ENCODE peak calls at places on chromosomes 16 and 17, in four cellular contexts. X is WTC11, B is K562, G is HepG2. J is an unnamed sample.

GRCh38 chr17:67017895-67018294 is 26.5 kb upstream of the CACNG1 start:
- DNase-seq in X (no peak), B (no peak), G (no peak), J (no peak)

GRCh38 chr16:49580751-49581303 is 207.2 kb downstream of the C16orf78 start:
- DNase-seq in B (no peak), X (no peak), G (no peak), J (no peak)

GRCh38 chr17:75468779-75469373 is 12.4 kb downstream of the TMEM94 start:
- DNase-seq in X (no peak), G (no peak), B (no peak), J (no peak)

GRCh38 chr17:57968456-57968855 is 13.2 kb upstream of the CUEDC1 start:
- DNase-seq in G (no peak), X (no peak), B (no peak), J (no peak)

GRCh38 chr17:6555331-6556120 is 829 bp downstream of the PITPNM3 start:
- DNase-seq in X (peak), B (no peak), G (no peak), J (no peak)

GRCh38 chr17:40111221-40112128 is 10.3 kb upstream of the MSL1 start:
- DNase-seq in X (peak), B (peak), G (peak), J (no peak)

GRCh38 chr16:58582133-58582532 is 47.5 kb downstream of the CNOT1 start:
- DNase-seq in X (no peak), B (no peak), G (no peak), J (no peak)

GRCh38 chr16:71320021-71320420 is 30.8 kb upstream of the CMTR2 start:
- DNase-seq in X (no peak), G (no peak), B (no peak), J (no peak)

GRCh38 chr16:19804538-19805323 is 79.9 kb downstream of the GPRC5B start:
- DNase-seq in B (no peak), G (no peak), X (peak), J (no peak)

GRCh38 chr17:31825961-31826691 is 32.9 kb downstream of the COPRS start:
- DNase-seq in G (no peak), B (no peak), X (no peak), J (no peak)

GRCh38 chr17:72943826-72944689 is 148.4 kb downstream of the SLC39A11 start:
- DNase-seq in B (no peak), G (no peak), X (no peak), J (no peak)

GRCh38 chr16:76583466-76583865 is 306.3 kb downstream of the CNTNAP4 start:
- DNase-seq in G (no peak), B (no peak), X (no peak), J (no peak)

GRCh38 chr16:72769876-72770275 is 278.1 kb downstream of the ZFHX3 start:
- DNase-seq in B (no peak), X (no peak), G (no peak), J (no peak)

GRCh38 chr16:77207029-77207428 is 7.8 kb downstream of the SYCE1L start:
- DNase-seq in B (no peak), X (no peak), G (no peak), J (no peak)

GRCh38 chr17:78717431-78717980 is 64.6 kb downstream of the CYTH1 start:
- DNase-seq in B (no peak), X (no peak), G (peak), J (no peak)

GRCh38 chr17:75105269-75106080 is 4.3 kb upstream of the ARMC7 start:
- DNase-seq in B (peak), X (peak), G (peak), J (no peak)

GRCh38 chr17:333626-334396 is 18.8 kb downstream of the RPH3AL start:
- DNase-seq in X (peak), G (no peak), B (peak), J (no peak)

GRCh38 chr17:59899099-59899498 is 6.2 kb downstream of the RPS6KB1 start:
- DNase-seq in X (no peak), G (no peak), B (peak), J (no peak)

GRCh38 chr17:45346255-45347015 is 29.6 kb upstream of the MAP3K14 start:
- DNase-seq in B (no peak), X (no peak), G (no peak), J (no peak)

GRCh38 chr17:28760987-28761562 is 17.3 kb downstream of the TRAF4 start:
- DNase-seq in B (no peak), X (peak), G (no peak), J (no peak)

GRCh38 chr17:48056879-48057278 is 8.7 kb downstream of the NFE2L1 start:
- DNase-seq in B (no peak), X (no peak), G (no peak), J (no peak)

GRCh38 chr17:1485311-1485747 is 7.2 kb downstream of the MYO1C start:
- DNase-seq in B (peak), X (peak), G (peak), J (no peak)

GRCh38 chr17:57956311-57957119 is 1.3 kb upstream of the CUEDC1 start:
- DNase-seq in B (no peak), X (no peak), G (no peak), J (peak)

GRCh38 chr17:61284174-61284573 is 115.5 kb upstream of the TBX2 start:
- DNase-seq in X (no peak), B (no peak), G (no peak), J (no peak)

GRCh38 chr17:55416000-55416399 is 5.6 kb downstream of the MMD start:
- DNase-seq in B (no peak), X (no peak), G (no peak), J (no peak)

GRCh38 chr17:31744541-31744951 is 114.5 kb downstream of the COPRS start:
- DNase-seq in B (no peak), G (no peak), X (no peak), J (no peak)

GRCh38 chr16:29978564-29979270 is 5.0 kb downstream of the TAOK2 start:
- DNase-seq in B (no peak), X (no peak), G (no peak), J (no peak)
- TF ChIP-seq ETV6 in B (no peak), X (no peak), G (no peak), J (no peak)

DNA sequence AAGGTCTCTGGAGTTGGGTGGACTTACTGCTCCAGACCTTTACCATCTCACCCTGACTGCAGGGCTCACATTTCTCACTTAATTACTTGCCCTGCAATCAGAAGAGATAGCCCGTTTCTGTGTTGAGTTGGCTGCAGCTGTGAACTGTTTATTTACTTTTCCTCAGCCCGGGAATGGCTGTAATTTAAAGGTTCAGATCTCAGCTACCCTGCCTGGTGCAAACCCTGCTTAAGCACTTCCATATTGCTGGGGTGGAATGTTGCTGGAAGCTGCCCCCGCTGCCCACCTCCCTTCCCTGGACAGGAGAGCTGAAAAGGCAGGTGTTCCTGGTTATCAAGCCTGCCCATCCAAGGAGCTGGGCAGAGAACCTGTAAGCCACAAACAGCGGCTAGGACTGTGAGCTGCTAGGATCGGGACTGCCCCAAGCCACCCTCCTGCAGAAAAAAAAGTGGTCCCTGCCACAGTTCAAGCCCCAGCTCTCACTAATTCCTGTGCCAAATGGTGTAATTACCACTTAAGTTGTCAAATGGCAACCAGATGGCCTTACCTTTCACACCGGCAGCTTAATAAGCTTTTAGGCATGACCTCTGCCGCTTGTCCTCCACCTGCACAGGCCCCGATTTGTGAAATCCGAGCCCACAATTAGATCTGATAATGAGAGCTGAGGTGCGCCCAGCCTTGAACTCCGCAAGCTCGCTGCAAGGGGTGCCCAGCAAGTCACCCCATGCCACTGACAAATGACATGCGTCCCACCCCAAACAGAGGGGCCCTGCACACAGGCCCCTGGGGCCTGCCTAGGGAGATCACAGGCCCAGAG is 269.8 kb downstream of the C16orf95 start:
- DNase-seq in B (no peak), X (no peak), G (no peak), J (no peak)
- TF ChIP-seq ETV6 in B (no peak), X (no peak), G (no peak), J (no peak)

GRCh38 chr16:89123831-89124100 is 30.1 kb downstream of the ACSF3 start:
- DNase-seq in G (no peak), X (no peak), B (no peak), J (no peak)
- TF ChIP-seq ETV6 in G (no peak), X (no peak), B (no peak), J (no peak)

GRCh38 chr17:63786961-63787711 is 13.2 kb downstream of the DDX42 start:
- DNase-seq in B (no peak), G (no peak), X (no peak), J (no peak)

GRCh38 chr17:63786117-63786516 is 12.1 kb downstream of the DDX42 start:
- DNase-seq in X (no peak), B (no peak), G (peak), J (no peak)

GRCh38 chr17:63792055-63792729 is 18.2 kb downstream of the DDX42 start:
- DNase-seq in B (no peak), G (no peak), X (no peak), J (no peak)

GRCh38 chr17:63785556-63785955 is 11.6 kb downstream of the DDX42 start:
- DNase-seq in G (no peak), B (no peak), X (no peak), J (no peak)

DNA sequence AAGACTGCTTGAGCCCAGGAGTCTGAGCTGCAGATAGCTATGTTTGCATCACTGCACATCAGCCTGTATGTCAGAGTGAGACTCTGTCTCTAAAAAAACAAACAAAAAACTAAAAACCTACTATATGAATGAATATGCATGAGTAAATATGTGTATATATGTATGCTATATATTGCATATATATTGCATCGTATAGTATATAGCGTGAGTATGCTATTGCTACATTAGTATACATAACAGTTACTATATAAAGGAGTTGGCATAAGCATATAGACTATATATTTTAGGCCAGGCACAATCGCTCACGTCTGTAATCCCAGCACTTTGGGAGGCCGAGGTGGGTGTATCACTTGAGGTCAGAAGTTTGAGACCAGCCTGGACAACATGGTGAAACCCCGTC is 16.1 kb downstream of the DDX42 start:
- DNase-seq in X (no peak), G (no peak), B (no peak), J (no peak)
- TF ChIP-seq ETV6 in X (no peak), G (no peak), B (no peak), J (no peak)

GRCh38 chr16:81666102-81666501 is 113.0 kb upstream of the PLCG2 start:
- DNase-seq in X (no peak), G (no peak), B (no peak), J (no peak)
- TF ChIP-seq ETV6 in X (no peak), G (no peak), B (no peak), J (no peak)